ENCODE peak calls at places on chromosomes 5 and 9, in six cellular contexts. One of them, this sample, is unnamed.

GRCh38 chr9:120882935-120883607 is 6.1 kb upstream of the PHF19 start:
- DNase-seq in nephron progenitor cell: no peak
- DNase-seq in AML-193: no peak
- DNase-seq in hepatic stellate cell: no peak
- DNase-seq in CD8-positive, alpha-beta T cell: no peak
- DNase-seq in AG09319: no peak
- DNase-seq in this sample: no peak

GRCh38 chr5:74428275-74428674 is 212.3 kb downstream of the ENC1 start:
- DNase-seq in nephron progenitor cell: no peak
- DNase-seq in AML-193: no peak
- DNase-seq in hepatic stellate cell: no peak
- DNase-seq in CD8-positive, alpha-beta T cell: no peak
- DNase-seq in AG09319: no peak
- DNase-seq in this sample: no peak

GRCh38 chr9:106288689-106289088 is 574.3 kb upstream of the ZNF462 start:
- DNase-seq in nephron progenitor cell: no peak
- DNase-seq in AML-193: no peak
- DNase-seq in hepatic stellate cell: no peak
- DNase-seq in CD8-positive, alpha-beta T cell: no peak
- DNase-seq in AG09319: no peak
- DNase-seq in this sample: no peak

GRCh38 chr9:81408951-81409350 is 280.4 kb downstream of the TLE1 start:
- DNase-seq in nephron progenitor cell: no peak
- DNase-seq in AML-193: no peak
- DNase-seq in hepatic stellate cell: no peak
- DNase-seq in CD8-positive, alpha-beta T cell: no peak
- DNase-seq in AG09319: no peak
- DNase-seq in this sample: no peak

GRCh38 chr5:138439537-138440225 is 824 bp downstream of the REEP2 start:
- DNase-seq in nephron progenitor cell: peak
- DNase-seq in AML-193: no peak
- DNase-seq in hepatic stellate cell: peak
- DNase-seq in CD8-positive, alpha-beta T cell: no peak
- DNase-seq in AG09319: no peak
- DNase-seq in this sample: no peak

GRCh38 chr5:57681942-57682341 is 199.3 kb upstream of the ACTBL2 start:
- DNase-seq in nephron progenitor cell: no peak
- DNase-seq in AML-193: no peak
- DNase-seq in hepatic stellate cell: no peak
- DNase-seq in CD8-positive, alpha-beta T cell: no peak
- DNase-seq in AG09319: no peak
- DNase-seq in this sample: no peak

GRCh38 chr5:123582570-123583293 is 70.8 kb downstream of the CSNK1G3 start:
- DNase-seq in nephron progenitor cell: no peak
- DNase-seq in AML-193: no peak
- DNase-seq in hepatic stellate cell: no peak
- DNase-seq in CD8-positive, alpha-beta T cell: no peak
- DNase-seq in AG09319: no peak
- DNase-seq in this sample: no peak

GRCh38 chr9:19651681-19652080 is 137.2 kb downstream of the SLC24A2 start:
- DNase-seq in nephron progenitor cell: no peak
- DNase-seq in AML-193: no peak
- DNase-seq in hepatic stellate cell: no peak
- DNase-seq in CD8-positive, alpha-beta T cell: no peak
- DNase-seq in AG09319: no peak
- DNase-seq in this sample: no peak

GRCh38 chr5:129996896-129997295 is 92.6 kb downstream of the CHSY3 start:
- DNase-seq in nephron progenitor cell: no peak
- DNase-seq in AML-193: no peak
- DNase-seq in hepatic stellate cell: no peak
- DNase-seq in CD8-positive, alpha-beta T cell: no peak
- DNase-seq in AG09319: peak
- DNase-seq in this sample: no peak

GRCh38 chr9:70954126-70954525 is 167.3 kb downstream of the TRPM3 start:
- DNase-seq in nephron progenitor cell: no peak
- DNase-seq in AML-193: no peak
- DNase-seq in hepatic stellate cell: peak
- DNase-seq in CD8-positive, alpha-beta T cell: no peak
- DNase-seq in AG09319: peak
- DNase-seq in this sample: no peak

GRCh38 chr5:127813633-127814171 is 110.5 kb downstream of the CCDC192 start:
- DNase-seq in nephron progenitor cell: no peak
- DNase-seq in AML-193: no peak
- DNase-seq in hepatic stellate cell: peak
- DNase-seq in CD8-positive, alpha-beta T cell: no peak
- DNase-seq in AG09319: peak
- DNase-seq in this sample: no peak

GRCh38 chr9:73081979-73082657 is 69.5 kb upstream of the ANXA1 start:
- DNase-seq in nephron progenitor cell: peak
- DNase-seq in AML-193: peak
- DNase-seq in hepatic stellate cell: peak
- DNase-seq in CD8-positive, alpha-beta T cell: no peak
- DNase-seq in AG09319: peak
- DNase-seq in this sample: no peak

GRCh38 chr9:133725886-133726285 is 12.3 kb downstream of the SARDH start:
- DNase-seq in nephron progenitor cell: no peak
- DNase-seq in AML-193: no peak
- DNase-seq in hepatic stellate cell: no peak
- DNase-seq in CD8-positive, alpha-beta T cell: no peak
- DNase-seq in AG09319: no peak
- DNase-seq in this sample: no peak

GRCh38 chr9:96417610-96418073 is 528 bp downstream of the ZNF367 start:
- DNase-seq in nephron progenitor cell: no peak
- DNase-seq in AML-193: no peak
- DNase-seq in hepatic stellate cell: no peak
- DNase-seq in CD8-positive, alpha-beta T cell: no peak
- DNase-seq in AG09319: no peak
- DNase-seq in this sample: peak

GRCh38 chr9:120839146-120839545 is 3.6 kb downstream of the PSMD5 start:
- DNase-seq in nephron progenitor cell: no peak
- DNase-seq in AML-193: no peak
- DNase-seq in hepatic stellate cell: no peak
- DNase-seq in CD8-positive, alpha-beta T cell: no peak
- DNase-seq in AG09319: no peak
- DNase-seq in this sample: no peak

GRCh38 chr5:68884893-68885292 is 208.9 kb upstream of the SLC30A5 start:
- DNase-seq in nephron progenitor cell: no peak
- DNase-seq in AML-193: no peak
- DNase-seq in hepatic stellate cell: peak
- DNase-seq in CD8-positive, alpha-beta T cell: no peak
- DNase-seq in AG09319: no peak
- DNase-seq in this sample: no peak